ENCODE peak calls at places on chromosomes 4 and X, in four cellular contexts. D, C, Y and W are unnamed samples.
A peak's percentile ranks its signal among the peaks of the same experiment; 100 is the strongest.

GRCh38 chr4:63742882-63743281 is 666.4 kb downstream of the TECRL start:
- DNase-seq in D (no peak), C (no peak), Y (no peak), W (no peak)

GRCh38 chrX:38612281-38612680 is 50.9 kb downstream of the TSPAN7 start:
- DNase-seq in D (no peak), C (no peak), Y (no peak), W (no peak)

GRCh38 chr4:63315651-63316050 is 1093.6 kb downstream of the TECRL start:
- DNase-seq in D (no peak), C (peak; percentile 71), Y (no peak), W (no peak)

GRCh38 chrX:57817302-57817701 is 93.0 kb downstream of the ZXDA start:
- DNase-seq in D (no peak), C (no peak), Y (no peak), W (no peak)

GRCh38 chr4:4446434-4446833 is 59.5 kb downstream of the NSG1 start:
- DNase-seq in D (no peak), C (no peak), Y (no peak), W (no peak)

GRCh38 chrX:103215768-103216085 is 819 bp downstream of the BEX4 start:
- DNase-seq in D (no peak), C (no peak), Y (no peak), W (peak; percentile 20)

GRCh38 chrX:72255445-72255844 is 16.6 kb upstream of the ERCC6L start:
- DNase-seq in D (no peak), C (no peak), Y (peak; percentile 75), W (no peak)

GRCh38 chr4:48032721-48033120 is 16.1 kb downstream of the NIPAL1 start:
- DNase-seq in D (no peak), C (no peak), Y (no peak), W (no peak)

GRCh38 chr4:85793256-85793655 is 318.3 kb downstream of the ARHGAP24 start:
- DNase-seq in D (no peak), C (no peak), Y (no peak), W (no peak)

GRCh38 chr4:136662539-136662938 is 869.8 kb downstream of the PCDH18 start:
- DNase-seq in D (no peak), C (no peak), Y (no peak), W (no peak)

GRCh38 chr4:149321438-149321837 is 494.2 kb downstream of the IQCM start:
- DNase-seq in D (no peak), C (no peak), Y (no peak), W (no peak)

GRCh38 chr4:54400802-54401201 is 171.7 kb downstream of the PDGFRA start:
- DNase-seq in D (peak; percentile 21), C (peak; percentile 60), Y (no peak), W (no peak)

GRCh38 chr4:97759785-97760184 is 383.5 kb downstream of the STPG2 start:
- DNase-seq in D (no peak), C (peak; percentile 5), Y (no peak), W (no peak)

GRCh38 chr4:148265627-148266026 is 176.6 kb downstream of the NR3C2 start:
- DNase-seq in D (no peak), C (no peak), Y (no peak), W (no peak)